ENCODE peak calls at places on chromosomes 2 and 18, in four cellular contexts. O is A549, Y is PC-3, H is tibial artery. Q is an unnamed sample. For H3K4me1, the result is how much of the 10 kb centered on the place peaks cover.

GRCh38 chr2:120779781-120780283 is 44.2 kb downstream of the GLI2 start:
- DNase-seq in Y (peak), H (no peak), O (no peak), Q (no peak)

GRCh38 chr18:11883153-11883552 is 25.0 kb downstream of the MPPE1 start:
- DNase-seq in H (no peak), O (no peak), Y (peak), Q (no peak)

GRCh38 chr2:237570776-237571335 is 4.5 kb downstream of the PRLH start:
- DNase-seq in Y (no peak), H (no peak), O (no peak), Q (no peak)

GRCh38 chr18:69518989-69519388 is 118.3 kb downstream of the DOK6 start:
- DNase-seq in H (no peak), Y (peak), O (no peak), Q (no peak)

GRCh38 chr2:63488118-63488713 is 100.1 kb downstream of the WDPCP start:
- DNase-seq in H (no peak), Y (peak), O (peak), Q (no peak)

GRCh38 chr18:55300469-55301195 is 287.4 kb downstream of the TCF4 start:
- DNase-seq in H (no peak), O (no peak), Y (no peak), Q (no peak)

GRCh38 chr2:99777656-99778290 is 288.0 kb upstream of the REV1 start:
- DNase-seq in O (no peak), Y (no peak), H (no peak), Q (no peak)

GRCh38 chr18:11147371-11147860 is 2.0 kb downstream of the PIEZO2 start:
- DNase-seq in H (no peak), O (no peak), Y (no peak), Q (no peak)

GRCh38 chr2:126781806-126782205 is 116.9 kb upstream of the TEX51 start:
- DNase-seq in Y (no peak), O (no peak), H (no peak), Q (no peak)

GRCh38 chr2:39150890-39151497 is 30.1 kb upstream of the SOS1 start:
- DNase-seq in O (no peak), Y (peak), H (no peak), Q (no peak)
- H3K4me1 ChIP-seq in O (under half), Y (under half), H (under half), Q (under half)

GRCh38 chr2:28338046-28338753 is 54.5 kb upstream of the FOSL2 start:
- DNase-seq in H (peak), Y (no peak), O (no peak), Q (peak)
- TF ChIP-seq CTCF in H (no peak), Y (no peak), O (no peak), Q (no peak)

DNA sequence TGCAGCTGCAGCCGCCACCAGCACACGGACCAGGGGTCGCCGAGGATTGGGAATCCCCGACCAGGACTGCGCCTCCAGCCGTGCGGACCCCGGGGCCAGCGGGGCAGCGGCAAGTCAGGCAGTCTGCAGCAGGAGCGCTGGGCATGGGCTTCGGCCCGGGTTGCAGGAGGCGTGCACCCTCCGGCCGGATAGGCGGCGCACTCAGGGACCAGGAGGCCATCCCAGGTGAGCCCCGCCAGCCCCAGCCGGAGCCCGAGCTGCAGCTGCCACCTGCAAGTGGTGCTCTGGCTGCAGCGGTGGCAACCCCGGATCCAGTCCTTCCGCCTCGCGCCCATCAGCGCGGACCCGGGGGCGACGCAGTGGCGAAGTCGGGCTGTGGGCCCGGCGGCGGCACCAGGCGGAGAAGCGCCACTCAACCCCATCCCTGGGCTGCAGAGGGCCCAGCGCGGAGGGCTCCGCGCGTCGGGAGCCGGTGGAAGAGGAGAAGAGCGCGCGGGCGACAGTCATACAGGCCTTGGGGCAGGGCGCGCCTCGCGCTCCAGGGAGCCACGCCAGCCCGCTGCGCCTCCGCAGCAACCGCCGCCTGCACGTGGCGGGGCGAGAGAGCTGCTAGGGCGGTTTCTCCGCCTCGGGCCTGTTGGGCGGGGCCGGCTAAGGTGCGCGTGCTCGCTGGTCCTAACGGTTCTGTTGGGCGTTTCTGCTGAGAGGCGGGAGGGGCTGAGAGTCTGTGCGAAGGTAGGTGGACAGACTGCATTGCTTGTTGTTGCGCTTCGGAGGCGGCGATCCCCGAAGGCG is 73.9 kb downstream of the RPIA start:
- DNase-seq in Y (no peak), O (no peak), H (no peak), Q (no peak)
- H3K27ac ChIP-seq in Y (no peak), O (peak), H (no peak), Q (no peak)

GRCh38 chr2:239261336-239261735 is 139.5 kb downstream of the HDAC4 start:
- DNase-seq in O (no peak), Y (no peak), H (no peak), Q (no peak)

GRCh38 chr2:239259603-239260298 is 141.1 kb downstream of the HDAC4 start:
- DNase-seq in H (no peak), Y (no peak), O (no peak), Q (no peak)

GRCh38 chr2:239261796-239262475 is 138.9 kb downstream of the HDAC4 start:
- DNase-seq in Y (no peak), O (no peak), H (no peak), Q (no peak)

GRCh38 chr2:239259173-239259572 is 141.6 kb downstream of the HDAC4 start:
- DNase-seq in O (no peak), Y (no peak), H (no peak), Q (no peak)

GRCh38 chr2:239260546-239261327 is 140.1 kb downstream of the HDAC4 start:
- DNase-seq in H (no peak), O (no peak), Y (no peak), Q (no peak)
- H3K4me1 ChIP-seq in H (under half), O (under half), Y (under half), Q (under half)

Q was measured in thoracic aorta.